ENCODE peak calls at places on chromosomes 12 and 14, in eight cellular contexts. E is GM23338, P is fibroblast of mammary gland, R is bronchial epithelial cell, Z is brain microvascular endothelial cell, J is cardiac fibroblast, L is dorsolateral prefrontal cortex, M is lower lobe of right lung. F is an unnamed sample.

GRCh38 chr12:18139989-18140596 is 50.1 kb upstream of the RERGL start:
- DNase-seq in E (peak), J (peak), M (no peak), Z (no peak), R (peak), L (no peak), P (peak), F (peak)

GRCh38 chr12:2615665-2616387 is 178.9 kb upstream of the FKBP4 start:
- DNase-seq in R (no peak), J (peak), Z (peak), L (no peak), P (peak), E (peak), M (no peak), F (no peak)

GRCh38 chr12:89636054-89636775 is 72.4 kb downstream of the ATP2B1 start:
- DNase-seq in J (no peak), Z (no peak), P (peak), E (no peak), R (peak), M (no peak), L (no peak), F (peak)

GRCh38 chr14:92937229-92937937 is 14.4 kb downstream of the CHGA start:
- DNase-seq in E (no peak), P (no peak), J (no peak), L (no peak), R (peak), M (no peak), Z (no peak), F (no peak)

GRCh38 chr12:53098354-53098981 is 1.0 kb downstream of the IGFBP6 start:
- DNase-seq in L (no peak), P (peak), M (no peak), R (peak), Z (peak), J (peak), E (peak), F (peak)

GRCh38 chr12:47722926-47723631 is 2.2 kb downstream of the ENDOU start:
- DNase-seq in L (no peak), E (no peak), J (no peak), R (peak), M (no peak), Z (no peak), P (no peak), F (no peak)

GRCh38 chr12:115947696-115948062 is 329.8 kb downstream of the MED13L start:
- DNase-seq in E (no peak), J (no peak), L (no peak), P (no peak), Z (no peak), M (no peak), R (no peak), F (no peak)

GRCh38 chr12:6554168-6554989 is 1.5 kb downstream of the IFFO1 start:
- DNase-seq in R (peak), Z (peak), P (peak), E (peak), J (peak), M (peak), L (peak), F (peak)

GRCh38 chr14:24179961-24180726 is 8.3 kb downstream of the REC8 start:
- DNase-seq in R (peak), J (peak), Z (peak), E (no peak), M (no peak), P (peak), L (no peak), F (peak)

GRCh38 chr14:95832012-95832411 is 44.6 kb upstream of the TUNAR start:
- DNase-seq in E (peak), M (no peak), J (no peak), L (no peak), R (no peak), Z (no peak), P (no peak), F (no peak)

GRCh38 chr14:80211143-80212024 is at the start of gene DIO2:
- DNase-seq in E (peak), J (peak), Z (no peak), P (peak), M (no peak), L (peak), R (peak), F (peak)

GRCh38 chr14:92981726-92982125 is 58.8 kb downstream of the CHGA start:
- DNase-seq in L (no peak), J (no peak), P (no peak), M (no peak), R (no peak), E (no peak), Z (no peak), F (no peak)

GRCh38 chr12:2163172-2163927 is 110.6 kb downstream of the CACNA1C start:
- DNase-seq in E (no peak), P (peak), L (no peak), R (no peak), M (peak), Z (peak), J (peak), F (no peak)

DNA sequence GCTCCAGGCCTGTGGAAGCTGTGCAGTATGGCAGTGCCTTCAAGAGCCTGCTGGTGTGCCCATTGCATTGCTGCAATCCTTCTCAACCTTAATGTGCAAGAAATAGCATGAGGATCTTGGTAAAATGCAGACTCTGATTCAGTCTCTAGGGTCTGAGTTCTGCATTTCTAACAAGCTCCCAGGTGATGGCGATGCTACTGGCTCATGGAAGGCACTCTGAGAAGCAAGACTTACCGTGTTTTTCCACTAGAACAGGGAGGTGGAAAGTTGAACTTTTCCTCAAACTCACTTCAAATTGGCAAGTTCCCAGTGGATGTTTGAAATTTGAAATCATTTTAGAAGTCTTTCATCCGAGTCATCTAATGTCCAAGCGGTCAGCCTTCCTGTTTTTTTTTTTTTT is 55.5 kb downstream of the MYRFL start:
- DNase-seq in M (no peak), P (peak), R (no peak), E (peak), J (no peak), L (no peak), Z (peak), F (peak)
- TF ChIP-seq CTCF in M (no peak), P (peak), R (peak), E (peak), J (no peak), L (no peak), Z (peak), F (peak)

GRCh38 chr14:102213984-102214658 is 74.4 kb downstream of the WDR20 start:
- DNase-seq in M (no peak), P (peak), L (no peak), R (no peak), J (no peak), Z (no peak), E (peak), F (no peak)
- TF ChIP-seq CTCF in M (no peak), P (peak), L (no peak), R (peak), J (no peak), Z (peak), E (peak), F (peak)

DNA sequence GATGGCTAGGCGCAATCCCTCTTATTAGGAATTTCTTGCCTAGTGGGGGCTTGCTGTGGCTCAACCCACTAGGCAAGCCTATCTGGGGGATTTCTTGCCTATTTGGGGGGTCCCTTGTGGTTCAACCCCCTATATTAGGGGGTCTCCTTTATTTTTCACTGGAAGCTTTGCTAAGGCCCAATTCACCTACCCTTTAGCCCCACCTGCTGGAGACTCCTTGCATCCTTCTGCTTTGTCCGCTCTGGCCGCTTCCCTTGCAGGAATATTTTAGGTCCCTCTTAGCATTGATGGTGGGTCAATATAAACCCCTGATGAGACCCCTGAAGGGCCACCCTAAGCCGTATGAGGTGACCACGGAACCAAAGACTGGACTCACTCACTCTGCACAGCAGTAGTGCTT is 1552.1 kb downstream of the AACS start:
- DNase-seq in P (peak), L (no peak), M (no peak), J (no peak), E (peak), Z (no peak), R (no peak), F (peak)
- TF ChIP-seq CTCF in P (peak), L (peak), M (peak), J (no peak), E (peak), Z (peak), R (no peak), F (peak)

DNA sequence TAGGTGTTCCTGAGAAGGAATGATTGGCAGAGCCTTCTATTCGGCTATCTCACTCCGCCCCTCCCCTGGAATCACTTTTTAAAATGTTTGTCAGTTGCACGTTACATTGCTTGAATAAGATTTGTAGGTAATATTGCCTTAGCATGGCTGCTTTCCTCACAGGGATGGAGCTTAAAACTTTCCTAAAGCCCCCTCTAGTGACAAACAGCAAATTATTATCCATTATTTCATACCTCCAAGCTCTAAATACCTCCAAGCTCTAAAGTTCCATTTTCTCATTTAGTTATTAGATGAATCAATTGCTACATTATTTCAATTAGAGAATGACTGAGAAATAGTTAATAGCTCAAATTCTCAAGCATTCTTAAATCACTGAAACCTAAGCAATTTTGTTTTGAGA is 5.1 kb upstream of the SPATA7 start:
- DNase-seq in L (no peak), E (peak), P (peak), Z (no peak), R (peak), M (no peak), J (peak), F (no peak)
- TF ChIP-seq CTCF in L (peak), E (peak), P (peak), Z (peak), R (peak), M (no peak), J (peak), F (peak)

DNA sequence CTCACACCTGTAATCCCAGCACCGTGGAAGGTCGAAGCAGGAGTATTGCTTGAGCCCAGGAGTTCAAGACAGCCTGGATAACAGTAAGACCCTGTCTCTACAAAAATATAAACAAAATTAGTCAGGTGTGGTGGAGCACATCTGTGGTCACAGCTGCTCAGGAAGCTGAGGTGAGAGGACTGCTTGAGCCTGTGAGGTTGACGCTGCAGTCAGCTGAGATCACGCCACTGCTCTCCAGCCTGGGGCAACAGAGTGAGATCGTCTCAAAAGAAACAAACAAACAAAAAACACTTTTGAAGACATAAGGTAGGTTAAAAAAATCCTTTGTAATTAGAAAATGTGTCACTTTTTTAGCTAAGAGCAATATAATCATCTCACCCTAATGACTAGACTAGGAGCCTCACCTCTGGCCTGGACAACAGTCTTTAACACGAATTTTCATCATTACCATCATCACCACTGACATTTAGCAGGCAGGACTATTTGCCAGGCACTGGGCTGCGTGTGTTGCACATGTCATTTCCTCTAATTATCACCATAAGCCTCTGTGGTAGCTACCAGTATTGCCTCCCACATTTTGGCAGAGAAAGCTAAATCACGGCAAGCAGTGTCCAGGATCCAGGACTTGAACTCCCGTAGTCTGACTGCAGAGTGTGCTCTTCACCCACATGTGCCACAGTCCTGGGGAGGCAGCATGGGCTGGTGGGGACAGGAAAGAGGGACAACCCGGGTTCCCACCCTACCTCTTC is 4.6 kb upstream of the SYCP3 start:
- DNase-seq in M (no peak), R (no peak), P (no peak), L (no peak), E (no peak), Z (no peak), J (no peak), F (no peak)
- TF ChIP-seq CTCF in M (no peak), R (no peak), P (no peak), L (no peak), E (peak), Z (no peak), J (no peak), F (no peak)

F was measured in HFFc6.